ENCODE peak calls at places on chromosomes 16 and 17, in four cellular contexts. V is right lobe of liver, W is AG04450, A is heart left ventricle. G is an unnamed sample.

GRCh38 chr17:14373587-14374259 is 72.8 kb downstream of the HS3ST3B1 start:
- DNase-seq in V (peak; percentile 61), W (no peak), A (no peak), G (no peak)

GRCh38 chr17:62781356-62781755 is 26.8 kb downstream of the MARCHF10 start:
- DNase-seq in A (no peak), W (no peak), V (no peak), G (no peak)

GRCh38 chr16:4016648-4017047 is 99.6 kb downstream of the ADCY9 start:
- DNase-seq in A (no peak), W (no peak), V (no peak), G (no peak)

GRCh38 chr17:34412534-34412933 is 49.5 kb upstream of the CCL1 start:
- DNase-seq in A (no peak), V (no peak), W (no peak), G (no peak)

GRCh38 chr16:31568577-31569359 is 41.1 kb downstream of the AHSP start:
- DNase-seq in A (no peak), W (no peak), V (no peak), G (no peak)

GRCh38 chr16:70395345-70395901 is 43.5 kb downstream of the ST3GAL2 start:
- DNase-seq in A (peak; percentile 88), W (no peak), V (peak; percentile 85), G (peak; percentile 71)

GRCh38 chr17:15123593-15124590 is 141.2 kb downstream of the PMP22 start:
- DNase-seq in V (no peak), W (no peak), A (no peak), G (no peak)

GRCh38 chr16:22321340-22322001 is 24.3 kb downstream of the POLR3E start:
- DNase-seq in V (peak; percentile 61), W (peak; percentile 47), A (no peak), G (peak; percentile 78)

GRCh38 chr17:46056800-46057304 is 57.8 kb downstream of the STH start:
- DNase-seq in W (peak; percentile 2), A (no peak), V (no peak), G (no peak)

GRCh38 chr17:45923511-45924268 is 29.3 kb downstream of the MAPT start:
- DNase-seq in A (no peak), W (no peak), V (no peak), G (no peak)

GRCh38 chr16:1877804-1878203 is 5.8 kb upstream of the MEIOB start:
- DNase-seq in V (no peak), A (no peak), W (no peak), G (no peak)

GRCh38 chr17:49439673-49440571 is 25.2 kb upstream of the PHB1 start:
- DNase-seq in V (no peak), W (no peak), A (no peak), G (no peak)

GRCh38 chr16:86834451-86835035 is 256.2 kb downstream of the FOXL1 start:
- DNase-seq in A (no peak), W (peak; percentile 71), V (no peak), G (no peak)

GRCh38 chr16:89484923-89485679 is 5.3 kb downstream of the ANKRD11 start:
- DNase-seq in A (no peak), V (no peak), W (no peak), G (no peak)

GRCh38 chr17:50681260-50682200 is 26.2 kb downstream of the ANKRD40 start:
- DNase-seq in A (no peak), W (peak; percentile 55), V (no peak), G (no peak)

GRCh38 chr17:11909348-11909747 is 87.9 kb downstream of the ZNF18 start:
- DNase-seq in W (no peak), V (no peak), A (no peak), G (no peak)
- TF ChIP-seq CTCF in W (no peak), V (no peak), A (no peak), G (no peak)

GRCh38 chr17:42028791-42029127 is 8.9 kb downstream of the NKIRAS2 start:
- DNase-seq in A (no peak), V (no peak), W (no peak), G (no peak)
- TF ChIP-seq CTCF in A (no peak), V (no peak), W (no peak), G (no peak)

GRCh38 chr16:35311475-35311874 is 1852.1 kb downstream of the TP53TG3F start:
- DNase-seq in W (no peak), A (no peak), V (no peak), G (no peak)
- TF ChIP-seq CTCF in W (no peak), A (no peak), V (no peak), G (no peak)

GRCh38 chr17:58304735-58305486 is 23.7 kb downstream of the TSPOAP1 start:
- DNase-seq in W (no peak), A (no peak), V (no peak), G (no peak)
- TF ChIP-seq CTCF in W (no peak), A (no peak), V (no peak), G (no peak)

GRCh38 chr16:29916979-29917378 is 9.0 kb downstream of the KCTD13 start:
- DNase-seq in V (no peak), W (no peak), A (no peak), G (no peak)
- TF ChIP-seq CTCF in V (no peak), W (no peak), A (no peak), G (no peak)

G was measured in psoas muscle.